ENCODE peak calls at places on chromosome 18, in ten cellular contexts. Q is tibial nerve; R is RWPE1; P is Panc1; S is cardiac muscle cell; G is transverse colon; F is lung; Z is K562; A is neural progenitor cell; J is CD4-positive, CD25-positive, alpha-beta regulatory T cell. E is an unnamed sample.

GRCh38 chr18:74831571-74832250 is 234.0 kb downstream of the ZNF407 start:
- DNase-seq in Q (no peak), R (peak; percentile 49), P (no peak), S (no peak), G (no peak), F (no peak), Z (no peak), A (no peak), J (no peak), E (no peak)

GRCh38 chr18:14122099-14122498 is 10.1 kb downstream of the ZNF519 start:
- DNase-seq in Q (no peak), R (no peak), P (no peak), S (no peak), G (no peak), F (no peak), Z (no peak), A (no peak), J (no peak), E (no peak)

GRCh38 chr18:57803119-57803969 is at the start of gene ATP8B1:
- DNase-seq in Q (no peak), R (peak; percentile 67), P (no peak), S (peak; percentile 66), G (peak; percentile 96), F (peak; percentile 95), Z (peak; percentile 11), A (peak; percentile 79), J (no peak), E (peak; percentile 54)

GRCh38 chr18:36737321-36737720 is 91.5 kb downstream of the TPGS2 start:
- DNase-seq in Q (no peak), R (no peak), P (no peak), S (no peak), G (no peak), F (no peak), Z (no peak), A (no peak), J (no peak), E (no peak)

GRCh38 chr18:32470136-32470712 is 458 bp downstream of the GAREM1 start:
- DNase-seq in Q (peak; percentile 21), R (peak; percentile 4), P (no peak), S (peak; percentile 75), G (peak; percentile 40), F (peak; percentile 35), Z (peak; percentile 17), A (peak; percentile 69), J (peak; percentile 3), E (no peak)

GRCh38 chr18:24695168-24695567 is 234.7 kb downstream of the HRH4 start:
- DNase-seq in Q (no peak), R (no peak), P (no peak), S (no peak), G (no peak), F (no peak), Z (no peak), A (no peak), J (no peak), E (no peak)

GRCh38 chr18:24987271-24987932 is 364.6 kb downstream of the ZNF521 start:
- DNase-seq in Q (peak; percentile 24), R (no peak), P (no peak), S (no peak), G (no peak), F (no peak), Z (no peak), A (peak; percentile 41), J (no peak), E (no peak)

GRCh38 chr18:60067426-60068210 is 167.8 kb downstream of the PMAIP1 start:
- DNase-seq in Q (no peak), R (no peak), P (no peak), S (peak; percentile 25), G (no peak), F (no peak), Z (no peak), A (peak; percentile 83), J (no peak), E (no peak)

GRCh38 chr18:69947361-69948106 is at the start of gene CD226:
- DNase-seq in Q (no peak), R (no peak), P (no peak), S (no peak), G (peak; percentile 20), F (no peak), Z (no peak), A (no peak), J (peak; percentile 78), E (no peak)

GRCh38 chr18:3305354-3305762 is 43.4 kb downstream of the MYL12B start:
- DNase-seq in Q (no peak), R (peak; percentile 98), P (peak; percentile 69), S (no peak), G (no peak), F (no peak), Z (peak; percentile 60), A (no peak), J (peak; percentile 74), E (no peak)

GRCh38 chr18:35577045-35577848 is 4.3 kb upstream of the GALNT1 start:
- DNase-seq in Q (no peak), R (no peak), P (no peak), S (no peak), G (no peak), F (no peak), Z (no peak), A (no peak), J (peak; percentile 49), E (no peak)

GRCh38 chr18:62790836-62791772 is 75.8 kb downstream of the PHLPP1 start:
- DNase-seq in Q (no peak), R (no peak), P (no peak), S (no peak), G (no peak), F (no peak), Z (no peak), A (no peak), J (peak; percentile 11), E (no peak)

GRCh38 chr18:10086458-10086857 is 172.6 kb downstream of the VAPA start:
- DNase-seq in Q (no peak), R (no peak), P (no peak), S (no peak), G (no peak), F (no peak), Z (no peak), A (peak; percentile 69), J (no peak), E (no peak)

GRCh38 chr18:9617006-9617542 is 2.7 kb upstream of the PPP4R1 start:
- DNase-seq in Q (no peak), R (no peak), P (no peak), S (no peak), G (no peak), F (no peak), Z (peak; percentile 44), A (no peak), J (no peak), E (no peak)

GRCh38 chr18:9825571-9826073 is 60.2 kb upstream of the TXNDC2 start:
- DNase-seq in Q (no peak), R (peak; percentile 72), P (no peak), S (no peak), G (peak; percentile 68), F (peak; percentile 62), Z (peak; percentile 90), A (no peak), J (no peak), E (no peak)

GRCh38 chr18:12409466-12409865 is 1.7 kb downstream of the PRELID3A start:
- DNase-seq in Q (no peak), R (no peak), P (no peak), S (no peak), G (no peak), F (no peak), Z (no peak), A (no peak), J (no peak), E (no peak)

GRCh38 chr18:75275226-75275625 is 64.6 kb downstream of the TSHZ1 start:
- DNase-seq in Q (no peak), R (no peak), P (no peak), S (no peak), G (no peak), F (no peak), Z (no peak), A (no peak), J (no peak), E (no peak)

GRCh38 chr18:45560870-45561269 is 54.4 kb upstream of the SLC14A2 start:
- DNase-seq in Q (no peak), R (no peak), P (no peak), S (no peak), G (no peak), F (no peak), Z (no peak), A (no peak), J (no peak), E (no peak)
- H3K27ac ChIP-seq in Q (no peak overlapping the region), R (no peak overlapping the region), P (no peak overlapping the region), S (no peak overlapping the region), G (no peak overlapping the region), F (no peak overlapping the region), Z (no peak overlapping the region), A (no peak overlapping the region), J (no peak overlapping the region), E (no peak overlapping the region)

GRCh38 chr18:47932170-47932569 is 1.7 kb upstream of the SMAD2 start:
- DNase-seq in Q (no peak), R (no peak), P (no peak), S (no peak), G (no peak), F (no peak), Z (no peak), A (no peak), J (no peak), E (no peak)
- H3K27ac ChIP-seq in Q (peak overlapping the region; percentile 97), R (no peak overlapping the region), P (peak overlapping the region; percentile 80), S (peak overlapping the region; percentile 99), G (peak overlapping the region; percentile 99), F (no peak overlapping the region), Z (peak overlapping the region; percentile 91), A (peak overlapping the region; percentile 99), J (peak overlapping the region; percentile 90), E (no peak overlapping the region)

DNA sequence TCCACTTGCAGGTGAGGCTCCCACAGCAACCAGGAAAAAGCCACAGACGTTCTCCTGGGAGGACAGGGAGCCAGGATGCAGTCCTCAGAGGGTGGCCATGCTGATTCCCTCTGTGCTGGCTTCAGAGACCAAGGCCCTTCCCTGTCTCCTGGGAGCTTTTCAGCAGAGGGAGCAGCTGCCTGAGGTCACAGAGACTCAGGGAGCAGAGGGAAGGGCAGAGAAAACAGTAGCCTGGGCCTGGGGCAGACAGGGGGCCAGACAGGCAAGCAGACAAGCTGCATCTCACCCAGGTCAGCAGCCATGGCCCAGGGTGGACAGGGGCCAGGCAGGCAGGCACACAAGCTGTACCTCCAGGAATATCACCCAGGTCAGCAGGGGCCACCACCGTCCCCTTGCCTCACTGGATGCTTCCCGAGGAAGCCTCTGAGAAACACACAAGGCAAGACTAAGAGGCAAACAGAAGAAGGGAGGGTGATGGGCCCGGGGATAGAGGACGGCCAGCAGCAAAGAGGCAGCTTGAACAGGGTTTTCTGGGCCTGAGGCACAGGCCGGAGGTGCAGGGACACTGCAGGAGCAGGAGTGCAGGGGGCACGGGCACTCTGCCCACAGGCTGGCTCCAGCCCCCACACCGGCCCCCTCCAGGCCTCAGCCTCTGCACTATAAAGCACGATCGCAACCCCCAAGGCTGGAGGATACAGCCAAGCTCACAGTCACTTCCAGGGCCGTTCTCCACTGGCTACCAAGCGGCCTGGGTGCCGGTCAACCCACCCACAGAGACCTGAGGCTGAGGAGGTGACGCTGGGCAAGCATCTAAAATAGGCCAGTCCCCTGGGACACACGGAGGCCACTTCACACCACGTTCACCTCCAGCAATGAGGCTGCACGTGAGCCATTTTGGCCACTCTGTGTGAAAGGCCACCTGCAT is 6.1 kb downstream of the SLC66A2 start:
- DNase-seq in Q (no peak), R (no peak), P (no peak), S (no peak), G (peak; percentile 9), F (no peak), Z (no peak), A (no peak), J (no peak), E (no peak)
- H3K27ac ChIP-seq in Q (peak overlapping the region; percentile 52), R (no peak overlapping the region), P (peak overlapping the region; percentile 10), S (no peak overlapping the region), G (peak overlapping the region; percentile 68), F (peak overlapping the region; percentile 26), Z (no peak overlapping the region), A (no peak overlapping the region), J (no peak overlapping the region), E (no peak overlapping the region)

GRCh38 chr18:63834471-63835113 is 52.9 kb upstream of the SERPINB2 start:
- DNase-seq in Q (no peak), R (no peak), P (no peak), S (no peak), G (no peak), F (no peak), Z (no peak), A (no peak), J (no peak), E (no peak)
- H3K27ac ChIP-seq in Q (no peak overlapping the region), R (no peak overlapping the region), P (no peak overlapping the region), S (no peak overlapping the region), G (no peak overlapping the region), F (no peak overlapping the region), Z (no peak overlapping the region), A (no peak overlapping the region), J (no peak overlapping the region), E (no peak overlapping the region)